ENCODE peak calls at places on chromosomes 16 and 17, in four cellular contexts. One of them, this sample, is unnamed.

GRCh38 chr16:15592324-15592723 is 50.6 kb downstream of the MARF1 start:
- DNase-seq in mucosa of descending colon: peak; percentile 54
- DNase-seq in non-pigmented ciliary epithelial cell: no peak
- DNase-seq in OCI-LY7: no peak
- DNase-seq in this sample: peak; percentile 25

GRCh38 chr17:5203908-5204294 is 12.2 kb upstream of the ZNF594 start:
- DNase-seq in OCI-LY7: no peak
- DNase-seq in non-pigmented ciliary epithelial cell: no peak
- DNase-seq in mucosa of descending colon: no peak
- DNase-seq in this sample: no peak

GRCh38 chr17:70109497-70109896 is 34.5 kb downstream of the KCNJ16 start:
- DNase-seq in OCI-LY7: no peak
- DNase-seq in mucosa of descending colon: no peak
- DNase-seq in non-pigmented ciliary epithelial cell: no peak
- DNase-seq in this sample: no peak

GRCh38 chr16:70736454-70737376 is 50.9 kb upstream of the MTSS2 start:
- DNase-seq in OCI-LY7: peak; percentile 19
- DNase-seq in non-pigmented ciliary epithelial cell: no peak
- DNase-seq in mucosa of descending colon: no peak
- DNase-seq in this sample: no peak

GRCh38 chr17:77857613-77858012 is 100.9 kb upstream of the TNRC6C start:
- DNase-seq in OCI-LY7: no peak
- DNase-seq in mucosa of descending colon: no peak
- DNase-seq in non-pigmented ciliary epithelial cell: no peak
- DNase-seq in this sample: no peak

GRCh38 chr16:3256146-3256875 is at the start of gene MEFV:
- DNase-seq in non-pigmented ciliary epithelial cell: no peak
- DNase-seq in OCI-LY7: no peak
- DNase-seq in mucosa of descending colon: no peak
- DNase-seq in this sample: no peak

GRCh38 chr16:17357302-17358062 is 113.3 kb downstream of the XYLT1 start:
- DNase-seq in non-pigmented ciliary epithelial cell: no peak
- DNase-seq in OCI-LY7: no peak
- DNase-seq in mucosa of descending colon: no peak
- DNase-seq in this sample: no peak

GRCh38 chr17:78862073-78863023 is 21.7 kb upstream of the USP36 start:
- DNase-seq in OCI-LY7: no peak
- DNase-seq in mucosa of descending colon: peak; percentile 53
- DNase-seq in non-pigmented ciliary epithelial cell: peak; percentile 89
- DNase-seq in this sample: no peak

GRCh38 chr17:79632432-79632735 is 21.5 kb upstream of the RBFOX3 start:
- DNase-seq in non-pigmented ciliary epithelial cell: no peak
- DNase-seq in OCI-LY7: no peak
- DNase-seq in mucosa of descending colon: no peak
- DNase-seq in this sample: no peak

GRCh38 chr17:74432484-74433391 is 850 bp downstream of the GPRC5C start:
- DNase-seq in OCI-LY7: no peak
- DNase-seq in non-pigmented ciliary epithelial cell: no peak
- DNase-seq in mucosa of descending colon: peak; percentile 50
- DNase-seq in this sample: no peak

GRCh38 chr16:81745704-81746558 is 33.2 kb upstream of the PLCG2 start:
- DNase-seq in OCI-LY7: peak; percentile 89
- DNase-seq in mucosa of descending colon: peak; percentile 81
- DNase-seq in non-pigmented ciliary epithelial cell: no peak
- DNase-seq in this sample: peak; percentile 63

GRCh38 chr16:49422896-49423295 is 49.3 kb downstream of the C16orf78 start:
- DNase-seq in mucosa of descending colon: no peak
- DNase-seq in OCI-LY7: no peak
- DNase-seq in non-pigmented ciliary epithelial cell: no peak
- DNase-seq in this sample: no peak

GRCh38 chr16:85220125-85220839 is 108.0 kb upstream of the CIBAR2 start:
- DNase-seq in non-pigmented ciliary epithelial cell: no peak
- DNase-seq in mucosa of descending colon: peak; percentile 73
- DNase-seq in OCI-LY7: no peak
- DNase-seq in this sample: no peak

GRCh38 chr16:16003719-16004313 is 54.4 kb downstream of the ABCC1 start:
- DNase-seq in OCI-LY7: no peak
- DNase-seq in mucosa of descending colon: no peak
- DNase-seq in non-pigmented ciliary epithelial cell: no peak
- DNase-seq in this sample: no peak

GRCh38 chr16:31010539-31010938 is at the start of gene STX1B:
- DNase-seq in mucosa of descending colon: no peak
- DNase-seq in OCI-LY7: no peak
- DNase-seq in non-pigmented ciliary epithelial cell: no peak
- DNase-seq in this sample: no peak

GRCh38 chr17:38452719-38453118 is 24.5 kb downstream of the ARHGAP23 start:
- DNase-seq in mucosa of descending colon: no peak
- DNase-seq in OCI-LY7: no peak
- DNase-seq in non-pigmented ciliary epithelial cell: no peak
- DNase-seq in this sample: no peak

GRCh38 chr16:19698480-19699465 is 19.3 kb downstream of the KNOP1 start:
- DNase-seq in OCI-LY7: no peak
- DNase-seq in mucosa of descending colon: no peak
- DNase-seq in non-pigmented ciliary epithelial cell: no peak
- DNase-seq in this sample: no peak

GRCh38 chr17:59853168-59853918 is 39.4 kb downstream of the TUBD1 start:
- DNase-seq in OCI-LY7: peak; percentile 95
- DNase-seq in mucosa of descending colon: peak; percentile 81
- DNase-seq in non-pigmented ciliary epithelial cell: peak; percentile 95
- DNase-seq in this sample: peak; percentile 86

GRCh38 chr17:62746941-62747340 is 61.2 kb downstream of the MARCHF10 start:
- DNase-seq in non-pigmented ciliary epithelial cell: no peak
- DNase-seq in OCI-LY7: no peak
- DNase-seq in mucosa of descending colon: no peak
- DNase-seq in this sample: no peak

GRCh38 chr17:49822829-49823228 is 25.0 kb downstream of the TAC4 start:
- DNase-seq in non-pigmented ciliary epithelial cell: no peak
- DNase-seq in OCI-LY7: no peak
- DNase-seq in mucosa of descending colon: no peak
- DNase-seq in this sample: no peak

GRCh38 chr17:40314557-40314953 is 5.6 kb downstream of the RARA start:
- DNase-seq in mucosa of descending colon: peak; percentile 86
- DNase-seq in OCI-LY7: no peak
- DNase-seq in non-pigmented ciliary epithelial cell: no peak
- DNase-seq in this sample: peak; percentile 89

GRCh38 chr16:3762080-3762750 is 44.9 kb upstream of the TRAP1 start:
- DNase-seq in mucosa of descending colon: no peak
- DNase-seq in non-pigmented ciliary epithelial cell: no peak
- DNase-seq in OCI-LY7: no peak
- DNase-seq in this sample: no peak

GRCh38 chr17:10798332-10798749 is 5.6 kb downstream of the TMEM238L start:
- DNase-seq in OCI-LY7: no peak
- DNase-seq in mucosa of descending colon: peak; percentile 56
- DNase-seq in non-pigmented ciliary epithelial cell: no peak
- DNase-seq in this sample: no peak

GRCh38 chr17:33457477-33457876 is 164.4 kb upstream of the ASIC2 start:
- DNase-seq in non-pigmented ciliary epithelial cell: no peak
- DNase-seq in mucosa of descending colon: no peak
- DNase-seq in OCI-LY7: no peak
- DNase-seq in this sample: no peak

GRCh38 chr17:57972151-57972550 is 15.9 kb downstream of the VEZF1 start:
- DNase-seq in mucosa of descending colon: no peak
- DNase-seq in non-pigmented ciliary epithelial cell: no peak
- DNase-seq in OCI-LY7: no peak
- DNase-seq in this sample: no peak

GRCh38 chr17:57543230-57543629 is 201.9 kb downstream of the CCDC182 start:
- DNase-seq in OCI-LY7: no peak
- DNase-seq in non-pigmented ciliary epithelial cell: no peak
- DNase-seq in mucosa of descending colon: no peak
- DNase-seq in this sample: no peak

GRCh38 chr17:28579526-28579925 is 2.8 kb upstream of the ALDOC start:
- DNase-seq in non-pigmented ciliary epithelial cell: no peak
- DNase-seq in mucosa of descending colon: no peak
- DNase-seq in OCI-LY7: no peak
- DNase-seq in this sample: no peak

GRCh38 chr16:65781363-65781762 is 585.1 kb upstream of the CDH5 start:
- DNase-seq in non-pigmented ciliary epithelial cell: peak; percentile 11
- DNase-seq in mucosa of descending colon: no peak
- DNase-seq in OCI-LY7: no peak
- DNase-seq in this sample: no peak

GRCh38 chr17:38559025-38559879 is 46.5 kb downstream of the SRCIN1 start:
- DNase-seq in mucosa of descending colon: peak; percentile 93
- DNase-seq in OCI-LY7: peak; percentile 80
- DNase-seq in non-pigmented ciliary epithelial cell: peak; percentile 17
- DNase-seq in this sample: peak; percentile 94

GRCh38 chr17:6120351-6120750 is 50.2 kb downstream of the WSCD1 start:
- DNase-seq in non-pigmented ciliary epithelial cell: no peak
- DNase-seq in mucosa of descending colon: no peak
- DNase-seq in OCI-LY7: no peak
- DNase-seq in this sample: no peak

GRCh38 chr17:32699247-32699646 is 177.7 kb downstream of the MYO1D start:
- DNase-seq in OCI-LY7: no peak
- DNase-seq in mucosa of descending colon: no peak
- DNase-seq in non-pigmented ciliary epithelial cell: no peak
- DNase-seq in this sample: no peak

GRCh38 chr17:14211778-14212177 is 24.9 kb downstream of the CDRT15 start:
- DNase-seq in non-pigmented ciliary epithelial cell: no peak
- DNase-seq in mucosa of descending colon: peak; percentile 52
- DNase-seq in OCI-LY7: no peak
- DNase-seq in this sample: no peak

GRCh38 chr16:76784530-76784929 is 406.5 kb upstream of the MON1B start:
- DNase-seq in non-pigmented ciliary epithelial cell: no peak
- DNase-seq in OCI-LY7: no peak
- DNase-seq in mucosa of descending colon: no peak
- DNase-seq in this sample: no peak

GRCh38 chr17:9334536-9335446 is 240.8 kb downstream of the STX8 start:
- DNase-seq in mucosa of descending colon: no peak
- DNase-seq in non-pigmented ciliary epithelial cell: no peak
- DNase-seq in OCI-LY7: no peak
- DNase-seq in this sample: no peak

GRCh38 chr17:74860229-74860998 is 729 bp upstream of the GRIN2C start:
- DNase-seq in non-pigmented ciliary epithelial cell: no peak
- DNase-seq in OCI-LY7: no peak
- DNase-seq in mucosa of descending colon: no peak
- DNase-seq in this sample: no peak

This sample was measured in MM.1S.